ENCODE peak calls at places on chromosomes 13 and 19, in eight cellular contexts. One of them, this sample, is unnamed.

GRCh38 chr19:54188224-54188871 is 1.0 kb downstream of the MBOAT7 start:
- DNase-seq in GM04503: no peak
- DNase-seq in H9: peak
- DNase-seq in natural killer cell: peak
- DNase-seq in DMS53: no peak
- DNase-seq in EL: peak
- DNase-seq in ELR: peak
- DNase-seq in A549: no peak
- DNase-seq in this sample: peak

GRCh38 chr19:861756-862528 is 2.5 kb downstream of the CFD start:
- DNase-seq in A549: no peak
- DNase-seq in natural killer cell: peak
- DNase-seq in H9: peak
- DNase-seq in EL: peak
- DNase-seq in ELR: peak
- DNase-seq in GM04503: no peak
- DNase-seq in DMS53: peak
- DNase-seq in this sample: no peak

GRCh38 chr19:53463263-53463662 is 4.3 kb upstream of the ZNF813 start:
- DNase-seq in H9: peak
- DNase-seq in ELR: peak
- DNase-seq in A549: no peak
- DNase-seq in DMS53: peak
- DNase-seq in GM04503: no peak
- DNase-seq in natural killer cell: no peak
- DNase-seq in EL: peak
- DNase-seq in this sample: no peak

GRCh38 chr13:112714366-112714765 is 24.5 kb downstream of the ATP11A start:
- DNase-seq in H9: no peak
- DNase-seq in natural killer cell: no peak
- DNase-seq in A549: no peak
- DNase-seq in EL: no peak
- DNase-seq in GM04503: no peak
- DNase-seq in DMS53: no peak
- DNase-seq in ELR: no peak
- DNase-seq in this sample: no peak

GRCh38 chr13:52652980-52653303 is 306 bp downstream of the SUGT1 start:
- DNase-seq in natural killer cell: no peak
- DNase-seq in H9: no peak
- DNase-seq in EL: no peak
- DNase-seq in ELR: no peak
- DNase-seq in DMS53: no peak
- DNase-seq in A549: peak
- DNase-seq in GM04503: no peak
- DNase-seq in this sample: no peak

GRCh38 chr19:13906525-13906904 is 514 bp downstream of the CC2D1A start:
- DNase-seq in GM04503: no peak
- DNase-seq in EL: peak
- DNase-seq in natural killer cell: no peak
- DNase-seq in ELR: peak
- DNase-seq in DMS53: peak
- DNase-seq in H9: no peak
- DNase-seq in A549: no peak
- DNase-seq in this sample: no peak

GRCh38 chr13:96952592-96952991 is 41.7 kb downstream of the OXGR1 start:
- DNase-seq in ELR: no peak
- DNase-seq in A549: no peak
- DNase-seq in EL: no peak
- DNase-seq in GM04503: no peak
- DNase-seq in DMS53: no peak
- DNase-seq in H9: no peak
- DNase-seq in natural killer cell: no peak
- DNase-seq in this sample: no peak

GRCh38 chr19:35642312-35642711 is 767 bp downstream of the ETV2 start:
- DNase-seq in ELR: peak
- DNase-seq in GM04503: no peak
- DNase-seq in DMS53: peak
- DNase-seq in H9: peak
- DNase-seq in EL: peak
- DNase-seq in natural killer cell: no peak
- DNase-seq in A549: no peak
- DNase-seq in this sample: no peak

GRCh38 chr13:107284168-107284567 is 716.2 kb upstream of the ARGLU1 start:
- DNase-seq in A549: no peak
- DNase-seq in GM04503: no peak
- DNase-seq in ELR: peak
- DNase-seq in H9: no peak
- DNase-seq in DMS53: peak
- DNase-seq in natural killer cell: no peak
- DNase-seq in EL: no peak
- DNase-seq in this sample: no peak

GRCh38 chr19:14516746-14517438 is 1.3 kb downstream of the DNAJB1 start:
- DNase-seq in ELR: no peak
- DNase-seq in H9: no peak
- DNase-seq in natural killer cell: no peak
- DNase-seq in EL: peak
- DNase-seq in GM04503: no peak
- DNase-seq in A549: no peak
- DNase-seq in DMS53: peak
- DNase-seq in this sample: no peak

GRCh38 chr13:26980099-26981031 is 191.2 kb downstream of the USP12 start:
- DNase-seq in A549: no peak
- DNase-seq in ELR: no peak
- DNase-seq in natural killer cell: no peak
- DNase-seq in H9: no peak
- DNase-seq in GM04503: no peak
- DNase-seq in DMS53: no peak
- DNase-seq in EL: no peak
- DNase-seq in this sample: no peak

GRCh38 chr19:1624458-1624857 is 19.2 kb upstream of the UQCR11 start:
- DNase-seq in EL: peak
- DNase-seq in ELR: peak
- DNase-seq in GM04503: no peak
- DNase-seq in natural killer cell: peak
- DNase-seq in A549: peak
- DNase-seq in DMS53: peak
- DNase-seq in H9: peak
- DNase-seq in this sample: no peak

GRCh38 chr13:33018886-33019285 is 2.7 kb downstream of the KL start:
- DNase-seq in DMS53: no peak
- DNase-seq in A549: no peak
- DNase-seq in H9: no peak
- DNase-seq in natural killer cell: no peak
- DNase-seq in GM04503: no peak
- DNase-seq in EL: no peak
- DNase-seq in ELR: no peak
- DNase-seq in this sample: no peak

GRCh38 chr19:5193192-5193591 is 147.4 kb downstream of the PTPRS start:
- DNase-seq in natural killer cell: no peak
- DNase-seq in ELR: no peak
- DNase-seq in GM04503: no peak
- DNase-seq in DMS53: no peak
- DNase-seq in A549: no peak
- DNase-seq in H9: peak
- DNase-seq in EL: no peak
- DNase-seq in this sample: no peak

GRCh38 chr19:35718345-35719041 is 690 bp downstream of the KMT2B start:
- DNase-seq in GM04503: no peak
- DNase-seq in A549: peak
- DNase-seq in ELR: peak
- DNase-seq in H9: no peak
- DNase-seq in EL: peak
- DNase-seq in natural killer cell: peak
- DNase-seq in DMS53: peak
- DNase-seq in this sample: peak

GRCh38 chr19:30682576-30683536 is 310.7 kb downstream of the ZNF536 start:
- DNase-seq in EL: peak
- DNase-seq in DMS53: peak
- DNase-seq in A549: peak
- DNase-seq in H9: peak
- DNase-seq in natural killer cell: peak
- DNase-seq in ELR: peak
- DNase-seq in GM04503: peak
- DNase-seq in this sample: peak

GRCh38 chr13:48852911-48853310 is 122.8 kb upstream of the FNDC3A start:
- DNase-seq in EL: no peak
- DNase-seq in A549: no peak
- DNase-seq in H9: no peak
- DNase-seq in GM04503: no peak
- DNase-seq in natural killer cell: no peak
- DNase-seq in ELR: no peak
- DNase-seq in DMS53: no peak
- DNase-seq in this sample: no peak

GRCh38 chr13:21611385-21611784 is 7.4 kb upstream of the MICU2 start:
- DNase-seq in A549: no peak
- DNase-seq in H9: no peak
- DNase-seq in EL: no peak
- DNase-seq in DMS53: no peak
- DNase-seq in GM04503: no peak
- DNase-seq in ELR: no peak
- DNase-seq in natural killer cell: no peak
- DNase-seq in this sample: no peak

GRCh38 chr13:83077499-83077898 is 804.8 kb downstream of the SLITRK1 start:
- DNase-seq in DMS53: no peak
- DNase-seq in ELR: no peak
- DNase-seq in EL: no peak
- DNase-seq in GM04503: no peak
- DNase-seq in natural killer cell: no peak
- DNase-seq in H9: no peak
- DNase-seq in A549: no peak
- DNase-seq in this sample: no peak

GRCh38 chr13:112814905-112815585 is 125.2 kb downstream of the ATP11A start:
- DNase-seq in GM04503: no peak
- DNase-seq in A549: no peak
- DNase-seq in H9: no peak
- DNase-seq in ELR: peak
- DNase-seq in EL: peak
- DNase-seq in natural killer cell: no peak
- DNase-seq in DMS53: no peak
- DNase-seq in this sample: no peak

GRCh38 chr19:55540619-55541018 is 3.7 kb upstream of the SBK2 start:
- DNase-seq in ELR: no peak
- DNase-seq in GM04503: no peak
- DNase-seq in DMS53: peak
- DNase-seq in natural killer cell: no peak
- DNase-seq in A549: no peak
- DNase-seq in EL: no peak
- DNase-seq in H9: no peak
- DNase-seq in this sample: no peak

GRCh38 chr13:50914848-50915247 is 5.3 kb downstream of the RNASEH2B start:
- DNase-seq in EL: peak
- DNase-seq in DMS53: no peak
- DNase-seq in A549: no peak
- DNase-seq in ELR: peak
- DNase-seq in H9: no peak
- DNase-seq in GM04503: no peak
- DNase-seq in natural killer cell: no peak
- DNase-seq in this sample: no peak

GRCh38 chr19:54691582-54692293 is 29.0 kb downstream of the LILRB4 start:
- DNase-seq in H9: no peak
- DNase-seq in EL: no peak
- DNase-seq in ELR: no peak
- DNase-seq in GM04503: no peak
- DNase-seq in DMS53: no peak
- DNase-seq in natural killer cell: no peak
- DNase-seq in A549: no peak
- DNase-seq in this sample: no peak

This sample was measured in SJSA1.